ENCODE peak calls at places on chromosomes 11 and 22, in nine cellular contexts. A is vagina; U is neuronal stem cell; V is CD4-positive, alpha-beta memory T cell; T is GM12864; P is HCT116; H is left lung; Q is brain microvascular endothelial cell; D is bronchial epithelial cell. E is an unnamed sample.

GRCh38 chr22:50621948-50622722 is 5.8 kb downstream of the ARSA start:
- DNase-seq in A (peak; percentile 79), U (no peak), V (peak; percentile 53), T (no peak), P (no peak), H (peak; percentile 66), Q (no peak), D (peak; percentile 67), E (no peak)

GRCh38 chr22:34765115-34765514 is 300.8 kb upstream of the ISX start:
- DNase-seq in A (no peak), U (no peak), V (no peak), T (no peak), P (no peak), H (no peak), Q (no peak), D (no peak), E (no peak)

GRCh38 chr22:31155425-31155824 is 4.6 kb upstream of the RNF185 start:
- DNase-seq in A (no peak), U (no peak), V (no peak), T (no peak), P (no peak), H (no peak), Q (no peak), D (no peak), E (no peak)

GRCh38 chr22:20211997-20212753 is 55.9 kb downstream of the RTN4R start:
- DNase-seq in A (no peak), U (no peak), V (no peak), T (no peak), P (peak; percentile 56), H (peak; percentile 89), Q (peak; percentile 28), D (peak; percentile 53), E (peak; percentile 88)

GRCh38 chr11:103825469-103825868 is 211.0 kb upstream of the DDI1 start:
- DNase-seq in A (no peak), U (no peak), V (no peak), T (no peak), P (no peak), H (no peak), Q (no peak), D (no peak), E (no peak)

GRCh38 chr22:44587004-44587793 is 89.2 kb upstream of the RTL6 start:
- DNase-seq in A (no peak), U (no peak), V (no peak), T (no peak), P (no peak), H (peak; percentile 42), Q (no peak), D (no peak), E (peak; percentile 21)

GRCh38 chr11:82315093-82315492 is 418.6 kb downstream of the FAM181B start:
- DNase-seq in A (no peak), U (peak; percentile 20), V (no peak), T (no peak), P (no peak), H (no peak), Q (no peak), D (peak; percentile 27), E (peak; percentile 40)

GRCh38 chr11:45432100-45432499 is 146.0 kb upstream of the SYT13 start:
- DNase-seq in A (no peak), U (no peak), V (no peak), T (no peak), P (no peak), H (no peak), Q (no peak), D (no peak), E (no peak)

GRCh38 chr11:79160786-79161403 is 279.9 kb downstream of the TENM4 start:
- DNase-seq in A (no peak), U (no peak), V (no peak), T (no peak), P (no peak), H (no peak), Q (no peak), D (no peak), E (no peak)

GRCh38 chr22:29110946-29111345 is 38.1 kb downstream of the KREMEN1 start:
- DNase-seq in A (no peak), U (no peak), V (no peak), T (no peak), P (no peak), H (no peak), Q (no peak), D (no peak), E (no peak)

GRCh38 chr22:49048591-49048990 is 779.1 kb downstream of the BRD1 start:
- DNase-seq in A (no peak), U (no peak), V (no peak), T (no peak), P (no peak), H (no peak), Q (no peak), D (no peak), E (no peak)

GRCh38 chr11:65116370-65117205 is 913 bp downstream of the ZNHIT2 start:
- DNase-seq in A (no peak), U (no peak), V (peak; percentile 79), T (no peak), P (no peak), H (peak; percentile 85), Q (no peak), D (peak; percentile 75), E (peak; percentile 67)

GRCh38 chr22:22109693-22110466 is 127.3 kb upstream of the TOP3B start:
- DNase-seq in A (no peak), U (no peak), V (no peak), T (no peak), P (no peak), H (no peak), Q (no peak), D (peak; percentile 18), E (no peak)

GRCh38 chr11:111422494-111423249 is 43.6 kb upstream of the POU2AF1 start:
- DNase-seq in A (no peak), U (peak; percentile 61), V (no peak), T (peak; percentile 48), P (peak; percentile 37), H (no peak), Q (peak; percentile 32), D (peak; percentile 18), E (peak; percentile 70)

GRCh38 chr22:26912985-26913384 is 255.6 kb downstream of the MIAT start:
- DNase-seq in A (no peak), U (no peak), V (no peak), T (no peak), P (no peak), H (no peak), Q (no peak), D (no peak), E (no peak)

GRCh38 chr11:128627666-128628342 is 40.4 kb upstream of the ETS1 start:
- DNase-seq in A (peak; percentile 81), U (no peak), V (no peak), T (no peak), P (no peak), H (no peak), Q (no peak), D (no peak), E (no peak)

GRCh38 chr11:128628686-128629085 is 41.3 kb upstream of the ETS1 start:
- DNase-seq in A (peak; percentile 71), U (no peak), V (peak; percentile 51), T (no peak), P (no peak), H (no peak), Q (no peak), D (no peak), E (no peak)

GRCh38 chr11:128628343-128628673 is 41.0 kb upstream of the ETS1 start:
- DNase-seq in A (no peak), U (no peak), V (no peak), T (no peak), P (no peak), H (no peak), Q (no peak), D (no peak), E (no peak)

GRCh38 chr11:128630367-128631230 is 43.2 kb upstream of the ETS1 start:
- DNase-seq in A (peak; percentile 89), U (peak; percentile 84), V (peak; percentile 84), T (peak; percentile 84), P (peak; percentile 56), H (peak; percentile 91), Q (peak; percentile 78), D (peak; percentile 65), E (peak; percentile 93)

GRCh38 chr11:128629516-128630106 is 42.3 kb upstream of the ETS1 start:
- DNase-seq in A (peak; percentile 83), U (no peak), V (no peak), T (no peak), P (no peak), H (no peak), Q (no peak), D (no peak), E (no peak)
- H3K4me3 ChIP-seq in A (no peak overlapping the region), U (no peak overlapping the region), V (peak overlapping the region; percentile 1), T (no peak overlapping the region), P (no peak overlapping the region), H (no peak overlapping the region), Q (no peak overlapping the region), D (no peak overlapping the region), E (no peak overlapping the region)

GRCh38 chr11:555500-556174 is 4.9 kb downstream of the LMNTD2 start:
- DNase-seq in A (no peak), U (no peak), V (peak; percentile 39), T (no peak), P (no peak), H (peak; percentile 83), Q (no peak), D (no peak), E (no peak)

GRCh38 chr11:556175-556699 is 4.3 kb downstream of the LMNTD2 start:
- DNase-seq in A (no peak), U (no peak), V (peak; percentile 53), T (no peak), P (no peak), H (no peak), Q (no peak), D (no peak), E (no peak)

GRCh38 chr11:553949-554398 is 6.6 kb downstream of the LMNTD2 start:
- DNase-seq in A (no peak), U (no peak), V (no peak), T (no peak), P (no peak), H (no peak), Q (no peak), D (no peak), E (no peak)

GRCh38 chr11:554428-554823 is 6.1 kb downstream of the LMNTD2 start:
- DNase-seq in A (no peak), U (no peak), V (peak; percentile 40), T (no peak), P (no peak), H (no peak), Q (no peak), D (no peak), E (no peak)

GRCh38 chr11:554824-555499 is 5.6 kb downstream of the LMNTD2 start:
- DNase-seq in A (no peak), U (peak; percentile 87), V (peak; percentile 74), T (peak; percentile 49), P (peak; percentile 44), H (peak; percentile 92), Q (no peak), D (peak; percentile 44), E (no peak)
- H3K4me3 ChIP-seq in A (peak overlapping the region; percentile 30), U (peak overlapping the region; percentile 84), V (peak overlapping the region; percentile 43), T (peak overlapping the region; percentile 46), P (peak overlapping the region; percentile 28), H (peak overlapping the region; percentile 41), Q (no peak overlapping the region), D (peak overlapping the region; percentile 32), E (peak overlapping the region; percentile 24)

GRCh38 chr11:68266121-68266891 is 5.5 kb downstream of the C11orf24 start:
- DNase-seq in A (no peak), U (no peak), V (no peak), T (peak; percentile 77), P (no peak), H (no peak), Q (no peak), D (no peak), E (no peak)
- H3K4me3 ChIP-seq in A (no peak overlapping the region), U (no peak overlapping the region), V (no peak overlapping the region), T (peak overlapping the region; percentile 15), P (no peak overlapping the region), H (no peak overlapping the region), Q (no peak overlapping the region), D (no peak overlapping the region), E (no peak overlapping the region)

GRCh38 chr22:42202048-42202447 is 68.4 kb downstream of the TCF20 start:
- DNase-seq in A (no peak), U (no peak), V (peak; percentile 71), T (no peak), P (no peak), H (no peak), Q (no peak), D (no peak), E (no peak)
- H3K4me3 ChIP-seq in A (no peak overlapping the region), U (no peak overlapping the region), V (peak overlapping the region; percentile 25), T (no peak overlapping the region), P (no peak overlapping the region), H (no peak overlapping the region), Q (no peak overlapping the region), D (no peak overlapping the region), E (no peak overlapping the region)